ENCODE peak calls at places on chromosomes 11 and 22, in seven cellular contexts. F is HL-60, L is astrocyte of the cerebellum, T is retinal pigment epithelial cell, D is sigmoid colon, U is PC-3, X is pancreas. Y is an unnamed sample.

GRCh38 chr11:26583550-26583949 is 11.5 kb upstream of the MUC15 start:
- DNase-seq in T (peak), D (no peak), X (no peak), U (peak), L (no peak), F (peak), Y (no peak)

GRCh38 chr11:62621567-62622470 is at the start of gene B3GAT3:
- DNase-seq in F (peak), U (peak), L (peak), D (peak), T (peak), X (peak), Y (peak)

GRCh38 chr11:100674212-100674611 is 12.9 kb upstream of the ARHGAP42 start:
- DNase-seq in X (no peak), L (no peak), F (no peak), T (no peak), D (no peak), U (no peak), Y (no peak)

GRCh38 chr11:94656968-94657367 is 89.8 kb downstream of the PIWIL4 start:
- DNase-seq in X (no peak), T (no peak), D (no peak), L (no peak), U (no peak), F (no peak), Y (no peak)

GRCh38 chr11:126628790-126629621 is 273.5 kb downstream of the ST3GAL4 start:
- DNase-seq in D (no peak), U (no peak), T (no peak), F (no peak), L (no peak), X (no peak), Y (no peak)

GRCh38 chr11:57638811-57639320 is 10.8 kb downstream of the YPEL4 start:
- DNase-seq in D (no peak), T (no peak), U (no peak), L (no peak), F (no peak), X (peak), Y (no peak)

GRCh38 chr11:877565-877964 is 33.0 kb downstream of the CHID1 start:
- DNase-seq in U (no peak), L (no peak), X (no peak), F (peak), D (no peak), T (no peak), Y (no peak)

GRCh38 chr11:86627776-86628455 is 44.5 kb downstream of the ME3 start:
- DNase-seq in X (no peak), T (no peak), D (no peak), F (no peak), U (no peak), L (no peak), Y (no peak)

GRCh38 chr11:9982796-9983579 is 311.0 kb downstream of the SBF2 start:
- DNase-seq in X (no peak), U (peak), L (peak), F (no peak), D (no peak), T (no peak), Y (no peak)

GRCh38 chr11:123301696-123302400 is 106.8 kb upstream of the CLMP start:
- DNase-seq in L (no peak), T (no peak), X (peak), F (peak), U (peak), D (peak), Y (peak)

GRCh38 chr22:49408102-49408836 is 419.4 kb downstream of the BRD1 start:
- DNase-seq in F (no peak), D (peak), U (no peak), X (no peak), T (no peak), L (no peak), Y (no peak)

GRCh38 chr22:49267996-49268395 is 559.7 kb downstream of the BRD1 start:
- DNase-seq in L (no peak), F (no peak), T (no peak), U (no peak), D (no peak), X (no peak), Y (no peak)

GRCh38 chr11:18727499-18728236 is 1.7 kb upstream of the IGSF22 start:
- DNase-seq in L (no peak), T (no peak), F (peak), U (peak), X (no peak), D (no peak), Y (peak)

GRCh38 chr11:76588455-76589325 is 81.9 kb downstream of the LRRC32 start:
- DNase-seq in U (no peak), T (no peak), L (no peak), D (peak), X (peak), F (peak), Y (no peak)

GRCh38 chr22:48137640-48138039 is 1375.2 kb downstream of the TBC1D22A start:
- DNase-seq in L (no peak), D (no peak), T (no peak), X (no peak), F (no peak), U (no peak), Y (no peak)

GRCh38 chr22:23404689-23405365 is 175.3 kb downstream of the IGLL1 start:
- DNase-seq in D (peak), L (peak), U (peak), X (peak), F (no peak), T (no peak), Y (no peak)

GRCh38 chr11:96098511-96099241 is 174.8 kb upstream of the MTMR2 start:
- DNase-seq in L (no peak), U (peak), D (no peak), F (no peak), T (no peak), X (no peak), Y (no peak)

DNA sequence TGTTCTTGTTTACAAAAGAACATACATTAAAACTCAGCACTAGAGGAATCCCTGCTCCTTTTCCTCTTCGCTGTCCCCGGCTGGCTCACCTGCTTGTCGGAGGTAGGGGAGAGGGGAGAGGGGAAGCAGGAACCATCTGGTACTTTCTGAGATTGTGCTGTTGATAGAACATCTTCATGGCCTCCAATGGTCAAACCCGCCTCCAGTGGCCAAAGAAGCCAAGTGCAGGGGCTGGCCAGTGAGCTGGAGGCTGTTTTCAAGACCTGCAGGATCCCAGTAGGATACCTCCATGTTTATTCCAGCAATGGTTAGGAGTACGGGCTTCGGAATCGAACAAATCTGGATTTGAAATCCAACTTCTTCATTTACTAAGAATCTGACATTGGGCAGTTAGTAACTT is 92.6 kb downstream of the PKNOX2 start:
- DNase-seq in X (no peak), U (peak), L (no peak), D (no peak), F (no peak), T (no peak), Y (no peak)
- TF ChIP-seq CTCF in X (no peak), U (peak), L (peak), D (no peak), F (no peak), T (peak), Y (no peak)

DNA sequence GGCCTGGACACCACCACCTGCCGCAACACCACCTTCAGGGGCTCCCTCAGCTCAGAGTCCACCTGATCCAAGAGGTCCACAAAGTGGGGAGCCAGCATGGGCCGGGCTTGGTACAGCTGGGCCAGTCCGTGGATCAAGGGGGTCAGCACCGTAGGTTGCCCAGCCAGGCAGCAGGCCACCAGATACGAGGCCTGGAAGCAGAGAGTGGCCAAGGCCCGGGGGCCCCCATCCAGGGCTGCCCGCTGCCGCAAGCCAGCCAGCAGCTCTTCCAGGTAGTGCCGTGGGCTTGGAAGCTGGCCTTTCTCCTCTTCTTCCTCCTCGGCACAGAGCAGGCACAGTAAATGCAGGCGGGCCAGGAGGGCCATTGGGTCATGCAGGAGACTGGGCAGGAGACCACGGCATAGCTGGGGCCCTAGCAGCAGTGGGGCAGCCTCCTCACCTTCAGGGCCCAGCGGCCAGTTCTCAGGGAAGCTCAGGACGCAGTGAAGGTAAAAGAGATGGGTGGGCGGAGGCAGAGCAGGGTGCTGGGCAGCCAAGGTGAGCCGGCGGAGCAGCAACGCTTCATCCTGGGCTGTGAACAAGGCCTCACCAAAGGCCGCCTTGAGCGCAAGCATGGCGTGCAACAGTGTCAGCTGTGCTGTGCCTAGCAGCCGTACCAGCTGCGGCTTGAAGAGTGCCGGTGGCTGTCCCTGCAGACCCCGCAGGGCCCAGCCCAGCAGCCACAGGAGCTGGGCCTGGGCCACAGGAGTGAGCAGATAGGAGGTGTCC is 1.7 kb downstream of the AP5B1 start:
- DNase-seq in L (no peak), U (no peak), F (no peak), X (peak), T (no peak), D (peak), Y (no peak)
- H3K4me3 ChIP-seq in L (peak), U (peak), F (peak), X (peak), T (peak), D (peak), Y (peak)

GRCh38 chr11:24734742-24735141 is 237.9 kb downstream of the LUZP2 start:
- DNase-seq in F (no peak), D (no peak), L (no peak), U (no peak), T (no peak), X (no peak), Y (no peak)
- TF ChIP-seq CTCF in F (no peak), D (no peak), L (no peak), U (no peak), T (no peak), X (no peak), Y (no peak)

GRCh38 chr11:67266424-67267187 is at the start of gene GRK2:
- DNase-seq in F (no peak), D (peak), U (peak), X (peak), T (no peak), L (no peak), Y (no peak)
- H3K4me3 ChIP-seq in F (peak), D (peak), U (peak), X (peak), T (peak), L (peak), Y (peak)

GRCh38 chr22:24437820-24438328 is 10.5 kb downstream of the ADORA2A start:
- DNase-seq in L (no peak), U (peak), X (no peak), T (no peak), F (peak), D (no peak), Y (no peak)
- TF ChIP-seq CTCF in L (peak), U (peak), X (no peak), T (no peak), F (no peak), D (no peak), Y (no peak)

DNA sequence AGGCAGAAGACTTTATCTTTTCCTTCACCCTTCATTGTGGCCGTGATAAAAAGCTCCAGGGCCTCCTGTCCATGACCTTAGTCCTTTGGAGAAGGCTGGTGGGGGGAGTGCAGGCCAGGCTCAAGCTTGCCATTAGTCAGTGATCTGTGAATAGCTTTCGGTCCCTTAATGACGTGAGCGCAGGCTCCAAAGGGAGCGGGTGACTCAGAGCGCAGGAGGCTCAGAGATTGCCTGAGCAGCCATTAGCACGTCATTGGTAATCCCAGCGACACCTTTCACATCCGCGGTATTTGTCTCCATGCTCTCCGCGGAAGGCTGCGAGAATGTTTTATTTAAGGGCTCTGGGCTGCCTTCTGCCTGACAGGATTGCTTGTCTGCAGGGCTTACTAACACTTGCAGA is 458.5 kb downstream of the METTL15 start:
- DNase-seq in F (no peak), U (no peak), L (peak), X (peak), T (peak), D (peak), Y (no peak)
- H3K4me3 ChIP-seq in F (no peak), U (no peak), L (peak), X (no peak), T (peak), D (peak), Y (no peak)

GRCh38 chr11:82858133-82858532 is 42.1 kb downstream of the PRCP start:
- DNase-seq in U (no peak), X (no peak), D (no peak), T (no peak), F (no peak), L (no peak), Y (no peak)
- TF ChIP-seq CTCF in U (no peak), X (no peak), D (no peak), T (no peak), F (no peak), L (no peak), Y (no peak)

GRCh38 chr22:40834628-40835027 is 15.5 kb upstream of the SLC25A17 start:
- DNase-seq in U (peak), L (no peak), F (no peak), D (no peak), T (no peak), X (no peak), Y (no peak)
- H3K4me3 ChIP-seq in U (no peak), L (no peak), F (no peak), D (no peak), T (no peak), X (no peak), Y (no peak)

Y was measured in CD8-positive, alpha-beta T cell.